ENCODE peak calls at places on chromosomes 3 and 15, in four cellular contexts. J is GM12891, O is upper lobe of left lung, V is K562. C is an unnamed sample.

GRCh38 chr15:55289573-55290360 is at the start of gene RAB27A:
- DNase-seq in J (peak; percentile 53), O (peak; percentile 90), V (peak; percentile 90), C (peak; percentile 94)

GRCh38 chr3:45225465-45226205 is 452 bp downstream of the TMEM158 start:
- DNase-seq in J (peak; percentile 51), O (no peak), V (peak; percentile 75), C (peak; percentile 81)

GRCh38 chr3:46713898-46714552 is 3.6 kb downstream of the PRSS50 start:
- DNase-seq in J (no peak), O (peak; percentile 65), V (no peak), C (peak; percentile 72)

GRCh38 chr15:41493205-41493901 is at the start of gene ITPKA:
- DNase-seq in J (peak; percentile 89), O (peak; percentile 84), V (peak; percentile 89), C (peak; percentile 90)

GRCh38 chr3:13563911-13564310 is 15.0 kb downstream of the FBLN2 start:
- DNase-seq in J (no peak), O (no peak), V (no peak), C (no peak)

GRCh38 chr15:51244366-51244977 is 93.9 kb downstream of the CYP19A1 start:
- DNase-seq in J (no peak), O (no peak), V (no peak), C (no peak)

GRCh38 chr15:78105541-78106241 is 13.3 kb downstream of the SH2D7 start:
- DNase-seq in J (no peak), O (no peak), V (no peak), C (peak; percentile 69)

GRCh38 chr3:124846189-124846588 is 41.0 kb downstream of the ITGB5 start:
- DNase-seq in J (no peak), O (no peak), V (no peak), C (no peak)

GRCh38 chr3:111831840-111832239 is 27.2 kb upstream of the PHLDB2 start:
- DNase-seq in J (no peak), O (no peak), V (no peak), C (no peak)

GRCh38 chr3:52528596-52529375 is 4.9 kb downstream of the NT5DC2 start:
- DNase-seq in J (no peak), O (peak; percentile 17), V (no peak), C (peak; percentile 67)

GRCh38 chr3:78857494-78858111 is 910.2 kb downstream of the ROBO1 start:
- DNase-seq in J (no peak), O (no peak), V (no peak), C (no peak)

DNA sequence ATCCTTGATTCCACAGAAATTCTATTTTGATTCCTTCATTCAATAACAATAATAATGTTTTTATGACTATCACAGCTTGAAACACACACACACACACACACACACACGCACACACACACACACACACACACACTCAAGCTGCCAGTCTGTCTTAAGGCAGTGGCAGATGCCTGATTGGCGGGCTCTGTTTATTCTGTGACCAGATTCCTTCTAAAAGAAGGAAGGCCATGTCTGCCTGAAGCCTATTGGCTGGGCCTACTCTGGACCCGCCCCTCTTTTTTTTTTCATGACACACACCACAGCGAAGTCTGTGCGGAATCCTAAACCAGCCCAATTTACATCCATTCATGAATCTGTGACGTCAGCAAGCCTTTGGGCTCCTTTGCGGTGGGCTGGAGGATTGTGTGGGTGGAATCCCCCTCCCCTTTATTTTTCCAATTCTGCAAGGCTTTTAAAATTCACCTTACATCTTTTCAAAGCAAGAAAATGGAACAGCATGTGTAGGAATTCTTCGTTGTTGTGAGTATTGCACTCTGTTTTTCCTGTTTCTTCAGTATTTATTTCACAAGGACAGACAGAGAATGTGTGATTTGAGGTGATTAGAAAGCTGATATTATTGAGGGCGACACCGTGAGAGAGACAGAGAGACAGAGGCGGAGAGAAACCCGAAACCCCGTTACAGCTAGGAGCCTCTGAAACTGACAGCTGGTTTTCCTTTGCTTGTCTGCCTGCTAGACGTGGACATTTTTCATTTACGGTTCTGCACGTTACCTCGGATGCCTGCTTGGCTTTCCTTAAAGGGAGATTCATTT is at the start of gene MAP3K13:
- DNase-seq in J (peak; percentile 48), O (peak; percentile 96), V (peak; percentile 78), C (peak; percentile 82)
- TF ChIP-seq POLR2AphosphoS5 in J (peak; percentile 40), O (no peak), V (no peak), C (no peak)

DNA sequence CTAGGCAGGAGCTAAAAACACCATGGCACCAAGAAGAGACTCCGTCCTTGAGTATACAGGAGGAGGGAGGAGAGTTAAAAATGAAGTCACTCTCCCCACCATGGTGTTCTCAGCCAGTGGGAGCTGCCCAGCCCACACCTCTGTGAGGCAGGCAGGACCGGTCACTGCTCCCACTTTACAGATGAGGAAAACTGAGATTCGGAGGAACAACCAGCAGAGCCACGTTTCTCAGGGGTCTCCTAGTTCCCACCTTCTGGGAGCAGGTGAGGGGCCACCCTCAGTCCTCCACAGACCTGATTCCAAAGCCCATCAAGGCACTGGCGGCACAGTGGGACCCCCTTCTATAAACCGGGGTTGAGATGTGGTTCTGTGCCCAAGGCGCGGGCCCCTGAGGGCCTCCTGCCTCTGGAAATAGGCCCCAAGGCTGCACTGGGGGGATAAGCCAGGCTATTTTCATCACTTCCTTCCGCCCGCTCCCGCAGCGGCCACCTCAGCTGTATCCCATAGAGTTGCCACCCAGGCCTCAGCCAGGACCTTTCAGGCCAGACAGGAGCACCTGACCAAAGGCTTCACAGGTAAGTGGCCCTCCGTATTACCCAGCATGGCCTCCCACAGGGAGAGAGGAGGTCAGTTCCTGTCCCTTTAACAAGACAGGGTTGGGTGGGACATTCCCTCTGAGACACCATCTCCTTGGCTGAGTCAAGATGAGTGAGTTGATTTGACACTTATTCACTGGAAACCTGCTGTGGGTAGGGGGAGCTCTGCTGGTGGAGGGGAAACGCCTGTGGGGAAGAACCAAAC is at the start of gene GP9:
- DNase-seq in J (no peak), O (no peak), V (no peak), C (peak; percentile 71)
- TF ChIP-seq POLR2AphosphoS5 in J (no peak), O (no peak), V (no peak), C (no peak)

GRCh38 chr3:141366285-141367037 is 1.8 kb upstream of the ZBTB38 start:
- DNase-seq in J (no peak), O (peak; percentile 88), V (peak; percentile 57), C (no peak)

GRCh38 chr3:141355242-141355641 is 13.1 kb upstream of the ZBTB38 start:
- DNase-seq in J (no peak), O (no peak), V (no peak), C (no peak)

GRCh38 chr3:141365206-141365605 is 3.1 kb upstream of the ZBTB38 start:
- DNase-seq in J (no peak), O (no peak), V (no peak), C (no peak)

GRCh38 chr3:141362736-141363135 is 5.6 kb upstream of the ZBTB38 start:
- DNase-seq in J (no peak), O (no peak), V (no peak), C (no peak)

DNA sequence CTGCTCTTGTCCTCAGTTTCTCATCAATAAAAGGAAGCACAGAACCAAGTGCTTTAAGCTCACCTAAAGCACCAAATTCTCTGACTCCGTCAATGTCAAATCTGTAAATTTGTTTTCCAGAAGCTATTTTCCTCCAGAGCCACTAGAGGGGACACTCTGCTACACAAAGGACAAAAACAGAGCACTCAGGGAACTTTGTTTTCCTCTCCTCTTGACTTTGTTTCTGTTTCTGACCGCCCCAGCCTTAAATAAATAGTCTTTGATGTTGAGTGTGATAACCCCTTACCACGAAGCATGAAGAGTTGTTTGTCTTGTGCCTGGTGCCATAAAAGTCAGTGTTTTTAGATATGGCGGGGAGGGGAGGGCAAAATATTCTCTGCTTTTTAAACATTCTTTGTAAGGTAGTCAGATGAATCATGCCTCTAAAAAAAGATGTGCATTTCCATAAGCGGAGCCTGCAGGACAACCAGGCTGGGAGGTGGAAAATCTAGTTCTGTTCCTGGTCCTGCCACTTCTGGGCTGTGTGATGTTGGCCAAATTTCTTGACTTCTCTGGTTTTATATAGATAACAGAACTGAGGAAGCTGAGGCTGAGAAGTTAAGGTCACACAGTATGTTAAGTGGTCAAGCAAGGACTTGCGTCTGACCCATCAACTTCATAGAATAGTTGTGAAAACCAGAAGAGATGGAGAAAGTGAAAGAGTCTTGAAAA is 7.3 kb upstream of the ZBTB38 start:
- DNase-seq in J (peak; percentile 39), O (no peak), V (peak; percentile 50), C (no peak)
- TF ChIP-seq POLR2AphosphoS5 in J (no peak), O (peak; percentile 54), V (no peak), C (no peak)

DNA sequence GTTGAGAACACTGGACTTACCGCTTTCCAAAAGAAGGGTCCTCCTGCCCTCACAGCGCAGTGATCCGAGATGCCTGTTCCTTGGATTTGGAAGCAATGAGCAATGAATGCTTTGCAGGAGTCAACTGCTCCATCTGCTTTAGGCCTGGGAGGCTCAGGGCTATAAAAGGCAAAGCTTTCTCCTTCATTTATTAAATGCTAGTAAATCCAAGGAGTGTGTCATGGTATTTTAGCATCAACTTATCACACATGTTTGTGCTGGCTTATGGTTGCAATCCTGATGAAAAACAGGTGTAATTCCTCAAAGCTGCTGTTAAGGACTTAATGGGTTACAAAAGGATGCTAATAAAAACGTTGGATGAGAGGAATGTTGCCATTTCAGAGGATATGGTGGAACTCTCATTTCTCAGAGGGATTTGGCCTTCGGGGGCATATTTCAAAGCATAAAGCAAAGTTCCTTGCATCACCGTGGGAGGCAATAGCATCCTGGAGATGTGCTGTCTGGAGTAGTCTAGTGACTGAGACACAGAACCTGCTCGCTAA is 158.5 kb upstream of the TPM1 start:
- DNase-seq in J (no peak), O (no peak), V (no peak), C (no peak)
- TF ChIP-seq POLR2AphosphoS5 in J (no peak), O (no peak), V (no peak), C (no peak)

DNA sequence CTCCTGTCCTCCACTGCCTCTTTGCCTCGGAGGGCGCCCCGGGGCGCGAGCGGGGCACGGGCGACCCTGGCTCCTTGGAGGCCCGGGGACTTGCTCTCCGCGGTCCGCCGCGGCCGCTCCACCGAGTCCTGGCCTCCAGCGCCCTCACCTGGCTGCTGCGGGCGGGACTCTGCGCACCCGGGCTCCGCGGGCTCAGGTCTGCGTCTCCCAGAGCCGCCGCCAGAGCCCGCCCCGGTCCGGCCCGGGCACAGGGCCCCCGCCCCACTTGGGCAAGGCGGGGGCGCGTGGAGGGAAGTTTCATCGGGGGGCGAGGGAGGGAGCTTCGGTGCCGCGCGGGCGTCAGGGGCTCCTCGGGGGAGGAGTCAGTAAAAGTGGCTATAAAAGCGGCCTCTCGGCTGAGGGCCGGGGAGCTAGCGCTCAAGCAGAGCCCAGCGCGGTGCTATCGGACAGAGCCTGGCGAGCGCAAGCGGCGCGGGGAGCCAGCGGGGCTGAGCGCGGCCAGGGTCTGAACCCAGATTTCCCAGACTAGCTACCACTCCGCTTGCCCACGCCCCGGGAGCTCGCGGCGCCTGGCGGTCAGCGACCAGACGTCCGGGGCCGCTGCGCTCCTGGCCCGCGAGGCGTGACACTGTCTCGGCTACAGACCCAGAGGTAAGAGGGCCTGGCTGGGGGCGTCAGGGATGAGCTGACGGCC is at the start of gene CEMIP:
- DNase-seq in J (peak; percentile 76), O (peak; percentile 80), V (peak; percentile 74), C (peak; percentile 85)
- TF ChIP-seq POLR2AphosphoS5 in J (no peak), O (no peak), V (no peak), C (no peak)

GRCh38 chr3:94429517-94429916 is 366.7 kb downstream of the NSUN3 start:
- DNase-seq in J (no peak), O (no peak), V (no peak), C (no peak)

GRCh38 chr3:94431831-94432230 is 369.0 kb downstream of the NSUN3 start:
- DNase-seq in J (no peak), O (no peak), V (no peak), C (no peak)

GRCh38 chr3:94433811-94434210 is 370.9 kb downstream of the NSUN3 start:
- DNase-seq in J (no peak), O (no peak), V (no peak), C (no peak)
- TF ChIP-seq POLR2AphosphoS5 in J (no peak), O (no peak), V (no peak), C (no peak)

DNA sequence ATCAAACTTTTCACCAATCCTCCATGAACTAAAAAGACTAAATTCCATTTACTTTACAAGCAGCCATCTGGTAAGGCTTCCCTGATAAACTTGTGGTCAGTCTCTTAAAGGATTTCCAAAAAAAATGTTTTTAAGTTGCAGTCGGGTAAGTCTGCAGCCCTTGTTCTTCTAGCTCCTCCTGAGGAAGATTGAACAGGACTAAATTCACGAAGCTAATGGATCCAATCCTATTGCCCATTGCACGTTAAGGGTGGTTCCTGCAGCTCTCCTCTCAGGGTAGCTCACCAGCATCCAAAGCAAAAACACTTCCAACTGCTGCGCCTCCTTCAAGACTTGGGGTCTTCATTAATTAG is 2.8 kb downstream of the HES1 start:
- DNase-seq in J (no peak), O (no peak), V (no peak), C (no peak)
- TF ChIP-seq POLR2AphosphoS5 in J (no peak), O (no peak), V (no peak), C (no peak)

C was measured in spleen.